ENCODE peak calls at places on chromosomes 6 and 20, in six cellular contexts. One of them, this sample, is unnamed.

GRCh38 chr6:128487055-128487454 is 33.3 kb downstream of the PTPRK start:
- DNase-seq in K562: no peak
- DNase-seq in H1: no peak
- DNase-seq in GM12878: no peak
- DNase-seq in GM23338: peak
- DNase-seq in HepG2: peak
- DNase-seq in this sample: peak

GRCh38 chr6:165729307-165729936 is 66.4 kb upstream of the PDE10A start:
- DNase-seq in K562: peak
- DNase-seq in H1: peak
- DNase-seq in GM12878: no peak
- DNase-seq in GM23338: peak
- DNase-seq in HepG2: peak
- DNase-seq in this sample: peak

GRCh38 chr6:31842056-31842455 is 14.5 kb downstream of the HSPA1B start:
- DNase-seq in K562: no peak
- DNase-seq in H1: no peak
- DNase-seq in GM12878: no peak
- DNase-seq in GM23338: no peak
- DNase-seq in HepG2: no peak
- DNase-seq in this sample: no peak

GRCh38 chr6:32212076-32212760 is 11.6 kb downstream of the NOTCH4 start:
- DNase-seq in K562: no peak
- DNase-seq in H1: no peak
- DNase-seq in GM12878: no peak
- DNase-seq in GM23338: no peak
- DNase-seq in HepG2: no peak
- DNase-seq in this sample: no peak

GRCh38 chr20:33915726-33916331 is 77.9 kb upstream of the RALY start:
- DNase-seq in K562: peak
- DNase-seq in H1: peak
- DNase-seq in GM12878: no peak
- DNase-seq in GM23338: peak
- DNase-seq in HepG2: peak
- DNase-seq in this sample: peak

GRCh38 chr6:20929283-20929682 is 395.0 kb downstream of the CDKAL1 start:
- DNase-seq in K562: no peak
- DNase-seq in H1: no peak
- DNase-seq in GM12878: no peak
- DNase-seq in GM23338: no peak
- DNase-seq in HepG2: no peak
- DNase-seq in this sample: no peak

GRCh38 chr6:106729848-106730247 is 100.5 kb downstream of the QRSL1 start:
- DNase-seq in K562: no peak
- DNase-seq in H1: no peak
- DNase-seq in GM12878: no peak
- DNase-seq in GM23338: no peak
- DNase-seq in HepG2: no peak
- DNase-seq in this sample: no peak

GRCh38 chr6:112639436-112639835 is 292.3 kb downstream of the RFPL4B start:
- DNase-seq in K562: no peak
- DNase-seq in H1: no peak
- DNase-seq in GM12878: no peak
- DNase-seq in GM23338: no peak
- DNase-seq in HepG2: no peak
- DNase-seq in this sample: no peak

GRCh38 chr6:12032783-12033573 is 20.9 kb downstream of the HIVEP1 start:
- DNase-seq in K562: peak
- DNase-seq in H1: no peak
- DNase-seq in GM12878: no peak
- DNase-seq in GM23338: no peak
- DNase-seq in HepG2: no peak
- DNase-seq in this sample: no peak

GRCh38 chr6:21992178-21992967 is 304.5 kb downstream of the PRL start:
- DNase-seq in K562: peak
- DNase-seq in H1: no peak
- DNase-seq in GM12878: no peak
- DNase-seq in GM23338: no peak
- DNase-seq in HepG2: no peak
- DNase-seq in this sample: no peak

GRCh38 chr20:20658123-20658522 is 54.3 kb downstream of the RALGAPA2 start:
- DNase-seq in K562: no peak
- DNase-seq in H1: no peak
- DNase-seq in GM12878: no peak
- DNase-seq in GM23338: no peak
- DNase-seq in HepG2: no peak
- DNase-seq in this sample: no peak

GRCh38 chr6:112337209-112337638 is 9.9 kb upstream of the RFPL4B start:
- DNase-seq in K562: peak
- DNase-seq in H1: peak
- DNase-seq in GM12878: no peak
- DNase-seq in GM23338: peak
- DNase-seq in HepG2: peak
- DNase-seq in this sample: peak

GRCh38 chr6:7100072-7100750 is 7.5 kb upstream of the RREB1 start:
- DNase-seq in K562: no peak
- DNase-seq in H1: no peak
- DNase-seq in GM12878: no peak
- DNase-seq in GM23338: no peak
- DNase-seq in HepG2: no peak
- DNase-seq in this sample: no peak

GRCh38 chr6:109448615-109449014 is 7.0 kb downstream of the MICAL1 start:
- DNase-seq in K562: no peak
- DNase-seq in H1: no peak
- DNase-seq in GM12878: no peak
- DNase-seq in GM23338: no peak
- DNase-seq in HepG2: no peak
- DNase-seq in this sample: no peak

GRCh38 chr6:26022166-26022510 is 59.5 kb downstream of the TRIM38 start:
- DNase-seq in K562: peak
- DNase-seq in H1: no peak
- DNase-seq in GM12878: peak
- DNase-seq in GM23338: peak
- DNase-seq in HepG2: no peak
- DNase-seq in this sample: no peak

GRCh38 chr20:63968928-63969760 is 586 bp downstream of the ZNF512B start:
- DNase-seq in K562: peak
- DNase-seq in H1: peak
- DNase-seq in GM12878: no peak
- DNase-seq in GM23338: peak
- DNase-seq in HepG2: peak
- DNase-seq in this sample: no peak

GRCh38 chr6:165662041-165662491 is 975 bp downstream of the PDE10A start:
- DNase-seq in K562: no peak
- DNase-seq in H1: no peak
- DNase-seq in GM12878: no peak
- DNase-seq in GM23338: peak
- DNase-seq in HepG2: no peak
- DNase-seq in this sample: peak

GRCh38 chr20:58722379-58722778 is 29.8 kb downstream of the NPEPL1 start:
- DNase-seq in K562: no peak
- DNase-seq in H1: peak
- DNase-seq in GM12878: no peak
- DNase-seq in GM23338: no peak
- DNase-seq in HepG2: no peak
- DNase-seq in this sample: peak

GRCh38 chr20:31967830-31968249 is at the start of gene XKR7:
- DNase-seq in K562: peak
- DNase-seq in H1: peak
- DNase-seq in GM12878: no peak
- DNase-seq in GM23338: peak
- DNase-seq in HepG2: no peak
- DNase-seq in this sample: peak

GRCh38 chr6:15793826-15794225 is 131.0 kb upstream of the DTNBP1 start:
- DNase-seq in K562: no peak
- DNase-seq in H1: no peak
- DNase-seq in GM12878: no peak
- DNase-seq in GM23338: no peak
- DNase-seq in HepG2: no peak
- DNase-seq in this sample: no peak
- TF ChIP-seq CREB1 in K562: no peak
- TF ChIP-seq CREB1 in H1: no peak
- TF ChIP-seq CREB1 in GM12878: no peak
- TF ChIP-seq CREB1 in GM23338: no peak
- TF ChIP-seq CREB1 in HepG2: no peak
- TF ChIP-seq CREB1 in this sample: no peak

GRCh38 chr20:1121439-1121838 is 3.0 kb downstream of the PSMF1 start:
- DNase-seq in K562: peak
- DNase-seq in H1: no peak
- DNase-seq in GM12878: no peak
- DNase-seq in GM23338: no peak
- DNase-seq in HepG2: no peak
- DNase-seq in this sample: no peak

GRCh38 chr20:1127840-1128239 is 9.4 kb downstream of the PSMF1 start:
- DNase-seq in K562: no peak
- DNase-seq in H1: no peak
- DNase-seq in GM12878: no peak
- DNase-seq in GM23338: no peak
- DNase-seq in HepG2: no peak
- DNase-seq in this sample: no peak

GRCh38 chr20:1122388-1123315 is 4.2 kb downstream of the PSMF1 start:
- DNase-seq in K562: peak
- DNase-seq in H1: no peak
- DNase-seq in GM12878: no peak
- DNase-seq in GM23338: no peak
- DNase-seq in HepG2: peak
- DNase-seq in this sample: no peak

GRCh38 chr20:1125266-1125665 is 6.9 kb downstream of the PSMF1 start:
- DNase-seq in K562: peak
- DNase-seq in H1: no peak
- DNase-seq in GM12878: no peak
- DNase-seq in GM23338: no peak
- DNase-seq in HepG2: no peak
- DNase-seq in this sample: no peak

GRCh38 chr20:1124416-1124815 is 6.0 kb downstream of the PSMF1 start:
- DNase-seq in K562: no peak
- DNase-seq in H1: no peak
- DNase-seq in GM12878: no peak
- DNase-seq in GM23338: no peak
- DNase-seq in HepG2: no peak
- DNase-seq in this sample: no peak
- TF ChIP-seq CREB1 in K562: no peak
- TF ChIP-seq CREB1 in H1: no peak
- TF ChIP-seq CREB1 in GM12878: no peak
- TF ChIP-seq CREB1 in GM23338: no peak
- TF ChIP-seq CREB1 in HepG2: no peak
- TF ChIP-seq CREB1 in this sample: no peak

GRCh38 chr6:36947570-36948351 is 6.8 kb upstream of the PI16 start:
- DNase-seq in K562: no peak
- DNase-seq in H1: no peak
- DNase-seq in GM12878: no peak
- DNase-seq in GM23338: no peak
- DNase-seq in HepG2: no peak
- DNase-seq in this sample: peak

GRCh38 chr6:36946526-36946925 is 8.0 kb upstream of the PI16 start:
- DNase-seq in K562: no peak
- DNase-seq in H1: no peak
- DNase-seq in GM12878: no peak
- DNase-seq in GM23338: no peak
- DNase-seq in HepG2: no peak
- DNase-seq in this sample: no peak

GRCh38 chr6:36945301-36945700 is 9.2 kb upstream of the PI16 start:
- DNase-seq in K562: no peak
- DNase-seq in H1: no peak
- DNase-seq in GM12878: no peak
- DNase-seq in GM23338: no peak
- DNase-seq in HepG2: no peak
- DNase-seq in this sample: no peak

GRCh38 chr6:36953931-36954261 is 642 bp upstream of the PI16 start:
- DNase-seq in K562: no peak
- DNase-seq in H1: no peak
- DNase-seq in GM12878: no peak
- DNase-seq in GM23338: no peak
- DNase-seq in HepG2: no peak
- DNase-seq in this sample: peak

DNA sequence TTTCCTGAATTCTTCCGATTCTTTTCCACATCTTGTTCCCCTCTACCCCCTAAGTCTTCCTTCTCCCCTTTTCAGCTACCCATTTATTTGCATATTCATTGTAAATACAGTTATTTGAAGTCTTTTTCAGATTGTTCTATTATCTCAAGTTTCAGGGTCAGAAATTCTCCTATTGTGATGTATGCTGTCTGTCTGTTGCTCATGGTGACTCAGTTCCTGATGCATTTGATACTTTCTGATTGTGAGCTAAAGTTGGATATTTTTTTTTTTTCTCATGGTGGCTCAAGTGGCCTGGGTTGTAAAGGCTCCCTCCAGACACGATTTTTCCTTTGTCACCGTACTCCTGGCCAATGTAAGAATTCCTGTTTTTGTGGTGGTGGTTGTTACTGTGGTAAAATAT is 4.9 kb upstream of the PI16 start:
- DNase-seq in K562: no peak
- DNase-seq in H1: no peak
- DNase-seq in GM12878: no peak
- DNase-seq in GM23338: no peak
- DNase-seq in HepG2: no peak
- DNase-seq in this sample: no peak
- TF ChIP-seq CREB1 in K562: no peak
- TF ChIP-seq CREB1 in H1: no peak
- TF ChIP-seq CREB1 in GM12878: no peak
- TF ChIP-seq CREB1 in GM23338: no peak
- TF ChIP-seq CREB1 in HepG2: no peak
- TF ChIP-seq CREB1 in this sample: no peak

GRCh38 chr6:150993253-150993652 is 127.8 kb downstream of the MTHFD1L start:
- DNase-seq in K562: no peak
- DNase-seq in H1: no peak
- DNase-seq in GM12878: no peak
- DNase-seq in GM23338: no peak
- DNase-seq in HepG2: no peak
- DNase-seq in this sample: no peak

GRCh38 chr6:150991487-150991886 is 126.0 kb downstream of the MTHFD1L start:
- DNase-seq in K562: no peak
- DNase-seq in H1: no peak
- DNase-seq in GM12878: no peak
- DNase-seq in GM23338: no peak
- DNase-seq in HepG2: no peak
- DNase-seq in this sample: no peak

GRCh38 chr6:150992279-150992678 is 126.8 kb downstream of the MTHFD1L start:
- DNase-seq in K562: no peak
- DNase-seq in H1: no peak
- DNase-seq in GM12878: no peak
- DNase-seq in GM23338: no peak
- DNase-seq in HepG2: no peak
- DNase-seq in this sample: no peak

GRCh38 chr6:150994026-150994425 is 128.5 kb downstream of the MTHFD1L start:
- DNase-seq in K562: no peak
- DNase-seq in H1: no peak
- DNase-seq in GM12878: no peak
- DNase-seq in GM23338: no peak
- DNase-seq in HepG2: no peak
- DNase-seq in this sample: no peak

DNA sequence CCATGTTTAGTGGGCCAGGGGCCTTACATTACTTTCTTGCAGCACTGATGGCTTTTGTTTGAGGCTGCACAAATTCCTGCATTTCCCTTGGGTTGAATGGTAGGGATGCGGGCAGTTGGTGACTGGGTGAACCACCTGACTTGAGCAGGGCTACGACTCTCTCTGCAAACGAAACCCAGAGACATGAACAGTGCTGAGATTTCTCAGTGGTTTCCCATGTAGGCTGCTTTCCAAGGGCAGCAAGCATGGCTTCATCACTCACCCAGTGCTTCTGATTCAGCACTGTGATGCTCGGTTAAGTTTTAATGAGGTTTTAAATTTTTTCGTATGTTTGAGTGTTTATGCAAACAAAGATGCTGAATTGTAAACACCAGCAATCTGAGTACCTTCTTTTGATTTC is 127.2 kb downstream of the MTHFD1L start:
- DNase-seq in K562: no peak
- DNase-seq in H1: no peak
- DNase-seq in GM12878: no peak
- DNase-seq in GM23338: peak
- DNase-seq in HepG2: no peak
- DNase-seq in this sample: no peak
- TF ChIP-seq CREB1 in K562: no peak
- TF ChIP-seq CREB1 in H1: no peak
- TF ChIP-seq CREB1 in GM12878: no peak
- TF ChIP-seq CREB1 in GM23338: no peak
- TF ChIP-seq CREB1 in HepG2: no peak
- TF ChIP-seq CREB1 in this sample: no peak